ENCODE peak calls at places on chromosome 9, in seven cellular contexts. W, X, E, K, G, A and H are unnamed samples.

GRCh38 chr9:127175319-127175715 is 52.9 kb upstream of the ANGPTL2 start:
- DNase-seq in W (no peak), X (no peak), E (no peak), K (no peak), G (no peak), A (no peak), H (no peak)

GRCh38 chr9:36063804-36064447 is 27.2 kb downstream of the RECK start:
- DNase-seq in W (no peak), X (peak; percentile 75), E (no peak), K (no peak), G (no peak), A (no peak), H (peak; percentile 52)

GRCh38 chr9:125391704-125392103 is 130.1 kb downstream of the GAPVD1 start:
- DNase-seq in W (no peak), X (no peak), E (no peak), K (no peak), G (no peak), A (no peak), H (no peak)

GRCh38 chr9:21119093-21119770 is 22.4 kb downstream of the IFNW1 start:
- DNase-seq in W (no peak), X (no peak), E (no peak), K (peak; percentile 15), G (no peak), A (no peak), H (no peak)

GRCh38 chr9:71668717-71669116 is 99.6 kb downstream of the CEMIP2 start:
- DNase-seq in W (no peak), X (no peak), E (no peak), K (no peak), G (no peak), A (no peak), H (no peak)

GRCh38 chr9:107425110-107426025 is 64.2 kb downstream of the KLF4 start:
- DNase-seq in W (peak; percentile 89), X (peak; percentile 85), E (peak; percentile 82), K (peak; percentile 81), G (peak; percentile 85), A (peak; percentile 82), H (peak; percentile 12)

GRCh38 chr9:88775559-88775958 is 215.7 kb upstream of the S1PR3 start:
- DNase-seq in W (no peak), X (no peak), E (no peak), K (no peak), G (no peak), A (no peak), H (peak; percentile 39)

GRCh38 chr9:4894076-4894475 is 91.0 kb upstream of the JAK2 start:
- DNase-seq in W (no peak), X (peak; percentile 77), E (no peak), K (no peak), G (no peak), A (no peak), H (peak; percentile 73)

GRCh38 chr9:129849042-129849441 is 13.8 kb downstream of the USP20 start:
- DNase-seq in W (no peak), X (no peak), E (no peak), K (no peak), G (no peak), A (no peak), H (no peak)

GRCh38 chr9:22342489-22343217 is 104.0 kb upstream of the DMRTA1 start:
- DNase-seq in W (no peak), X (peak; percentile 55), E (no peak), K (no peak), G (peak; percentile 2), A (no peak), H (peak; percentile 75)

GRCh38 chr9:90893706-90894105 is 92.1 kb downstream of the SYK start:
- DNase-seq in W (no peak), X (no peak), E (no peak), K (no peak), G (no peak), A (no peak), H (no peak)

GRCh38 chr9:3088166-3088702 is 244.3 kb upstream of the PUM3 start:
- DNase-seq in W (no peak), X (no peak), E (no peak), K (no peak), G (peak; percentile 10), A (no peak), H (no peak)

GRCh38 chr9:93258818-93259489 is 75.0 kb downstream of the WNK2 start:
- DNase-seq in W (no peak), X (no peak), E (peak; percentile 63), K (no peak), G (no peak), A (no peak), H (no peak)

GRCh38 chr9:37582548-37583157 is 6.5 kb upstream of the FBXO10 start:
- DNase-seq in W (no peak), X (peak; percentile 85), E (no peak), K (no peak), G (peak; percentile 55), A (no peak), H (peak; percentile 50)

GRCh38 chr9:4321554-4321953 is 21.7 kb upstream of the GLIS3 start:
- DNase-seq in W (no peak), X (no peak), E (no peak), K (no peak), G (no peak), A (no peak), H (no peak)